ENCODE peak calls at places on chromosomes 13 and 19, in four cellular contexts. K is GM23338, C is colonic mucosa, I is mammary epithelial cell. V is an unnamed sample. For H3K4me1, the result is how much of the 10 kb centered on the place peaks cover.

GRCh38 chr13:19838726-19839342 is 24.6 kb downstream of the ZMYM5 start:
- DNase-seq in K (no peak), C (no peak), I (no peak), V (no peak)

GRCh38 chr13:31093145-31093885 is 68.4 kb downstream of the HSPH1 start:
- DNase-seq in C (no peak), K (no peak), I (peak), V (no peak)

GRCh38 chr13:64278493-64278892 is 2862.8 kb upstream of the PCDH20 start:
- DNase-seq in I (no peak), C (no peak), K (no peak), V (no peak)

GRCh38 chr19:16207490-16208025 is 9.8 kb downstream of the AP1M1 start:
- DNase-seq in I (no peak), K (no peak), C (no peak), V (no peak)

GRCh38 chr13:39100996-39101751 is 62.9 kb downstream of the NHLRC3 start:
- DNase-seq in I (no peak), K (no peak), C (no peak), V (no peak)

GRCh38 chr13:37418490-37418889 is 180.1 kb downstream of the POSTN start:
- DNase-seq in K (no peak), C (no peak), I (no peak), V (no peak)

GRCh38 chr19:21835429-21835809 is 563 bp downstream of the ZNF43 start:
- DNase-seq in K (no peak), C (no peak), I (no peak), V (no peak)

GRCh38 chr13:40420160-40420740 is 246.2 kb downstream of the FOXO1 start:
- DNase-seq in C (no peak), I (no peak), K (peak), V (no peak)

GRCh38 chr19:55070755-55071502 is 4.7 kb upstream of the EPS8L1 start:
- DNase-seq in K (no peak), C (peak), I (peak), V (peak)

GRCh38 chr19:29660835-29661234 is 4.4 kb upstream of the PLEKHF1 start:
- DNase-seq in K (no peak), I (no peak), C (no peak), V (no peak)

GRCh38 chr19:53910170-53910518 is 1.1 kb downstream of the CACNG7 start:
- DNase-seq in K (peak), C (no peak), I (no peak), V (no peak)

GRCh38 chr19:2041686-2042484 is 9.2 kb downstream of the MKNK2 start:
- DNase-seq in I (peak), C (peak), K (peak), V (peak)

GRCh38 chr19:2043269-2043641 is 7.8 kb downstream of the MKNK2 start:
- DNase-seq in K (no peak), C (no peak), I (no peak), V (no peak)

GRCh38 chr19:2041436-2041685 is 9.7 kb downstream of the MKNK2 start:
- DNase-seq in I (no peak), C (no peak), K (no peak), V (peak)

GRCh38 chr19:2043864-2044708 is 7.0 kb downstream of the MKNK2 start:
- DNase-seq in I (no peak), C (no peak), K (no peak), V (peak)

GRCh38 chr19:2042485-2043268 is 8.4 kb downstream of the MKNK2 start:
- DNase-seq in I (no peak), C (peak), K (peak), V (peak)
- TF ChIP-seq CTCF in I (no peak), C (no peak), K (peak), V (no peak)

GRCh38 chr19:33235996-33236350 is 10.3 kb upstream of the SLC7A10 start:
- DNase-seq in C (no peak), K (no peak), I (no peak), V (no peak)
- H3K4me1 ChIP-seq in C (under half), K (under half), I (under half), V (under half)

GRCh38 chr13:45715351-45715750 is 13.2 kb downstream of the CBY2 start:
- DNase-seq in K (no peak), C (no peak), I (no peak), V (no peak)

GRCh38 chr13:45717324-45717723 is 15.2 kb downstream of the CBY2 start:
- DNase-seq in C (no peak), I (no peak), K (no peak), V (no peak)

GRCh38 chr13:45721203-45721731 is 19.1 kb downstream of the CBY2 start:
- DNase-seq in I (no peak), K (no peak), C (no peak), V (no peak)

GRCh38 chr13:45718992-45719391 is 16.9 kb downstream of the CBY2 start:
- DNase-seq in I (no peak), K (peak), C (no peak), V (no peak)

DNA sequence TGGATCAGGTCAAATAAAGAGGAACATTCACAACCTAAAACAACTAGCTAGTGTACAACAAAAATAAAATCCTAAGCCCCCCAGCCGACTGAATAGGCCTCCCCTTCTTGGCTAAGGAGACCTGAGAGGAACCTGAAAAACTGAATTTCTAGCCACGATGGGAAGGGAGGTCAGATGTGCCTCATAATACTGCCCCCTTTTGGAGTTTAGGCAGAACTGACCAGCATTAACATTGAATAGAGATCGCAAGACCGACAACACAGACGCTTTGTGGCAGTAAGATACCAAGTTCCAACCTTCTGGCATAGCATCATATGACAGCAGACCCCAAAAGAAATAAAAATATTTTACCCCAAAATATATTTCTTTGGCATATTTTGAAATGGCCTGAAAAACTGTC is 15.9 kb downstream of the CBY2 start:
- DNase-seq in I (peak), K (peak), C (no peak), V (no peak)
- TF ChIP-seq CTCF in I (peak), K (peak), C (no peak), V (no peak)

DNA sequence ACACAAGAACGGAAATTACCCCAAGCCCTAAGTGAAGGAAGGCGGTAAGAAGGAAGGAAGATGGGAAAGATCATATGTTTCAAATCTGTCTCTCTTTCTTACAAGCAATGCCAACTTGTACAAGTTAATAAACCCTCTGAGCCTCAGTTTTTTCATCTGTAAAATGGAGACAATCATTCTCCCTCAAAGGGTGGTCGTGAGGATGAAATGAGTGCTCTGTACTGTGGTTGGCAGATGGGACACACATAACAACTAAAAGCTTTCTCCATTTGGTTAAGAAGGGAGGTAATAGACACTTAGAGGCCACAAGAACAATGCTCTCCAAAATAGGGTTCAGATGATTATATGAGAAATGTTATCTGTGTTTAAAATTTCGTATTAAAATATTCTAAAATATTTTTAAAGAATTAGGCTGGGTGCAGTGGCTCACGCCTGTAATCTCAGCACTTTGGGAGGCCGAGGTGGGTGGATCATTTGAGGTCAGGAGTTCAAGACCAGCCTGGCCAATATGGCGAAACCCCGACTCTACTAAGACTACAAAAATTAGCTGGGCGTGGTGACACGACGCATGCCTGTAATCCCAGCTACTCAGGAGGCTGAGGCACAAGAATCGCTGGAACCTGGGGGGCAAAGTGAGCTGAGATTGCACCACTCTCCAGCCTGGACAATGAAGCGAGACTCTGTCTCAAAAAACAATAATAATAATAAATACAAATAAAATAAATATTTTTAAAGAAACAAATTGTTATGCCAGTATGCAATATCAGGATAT is 89.7 kb downstream of the STARD13 start:
- DNase-seq in C (no peak), I (no peak), K (no peak), V (no peak)
- H3K4me1 ChIP-seq in C (under half), I (under half), K (under half), V (under half)

GRCh38 chr19:17860331-17860992 is 752 bp downstream of the RPL18A start:
- DNase-seq in K (no peak), I (no peak), C (no peak), V (peak)

GRCh38 chr19:17860993-17861360 is 1.3 kb downstream of the RPL18A start:
- DNase-seq in I (no peak), C (no peak), K (no peak), V (no peak)

GRCh38 chr19:17862711-17863519 is 3.2 kb downstream of the RPL18A start:
- DNase-seq in I (no peak), C (no peak), K (no peak), V (peak)

GRCh38 chr19:17861542-17862402 is 2.1 kb downstream of the RPL18A start:
- DNase-seq in C (no peak), K (no peak), I (no peak), V (no peak)

DNA sequence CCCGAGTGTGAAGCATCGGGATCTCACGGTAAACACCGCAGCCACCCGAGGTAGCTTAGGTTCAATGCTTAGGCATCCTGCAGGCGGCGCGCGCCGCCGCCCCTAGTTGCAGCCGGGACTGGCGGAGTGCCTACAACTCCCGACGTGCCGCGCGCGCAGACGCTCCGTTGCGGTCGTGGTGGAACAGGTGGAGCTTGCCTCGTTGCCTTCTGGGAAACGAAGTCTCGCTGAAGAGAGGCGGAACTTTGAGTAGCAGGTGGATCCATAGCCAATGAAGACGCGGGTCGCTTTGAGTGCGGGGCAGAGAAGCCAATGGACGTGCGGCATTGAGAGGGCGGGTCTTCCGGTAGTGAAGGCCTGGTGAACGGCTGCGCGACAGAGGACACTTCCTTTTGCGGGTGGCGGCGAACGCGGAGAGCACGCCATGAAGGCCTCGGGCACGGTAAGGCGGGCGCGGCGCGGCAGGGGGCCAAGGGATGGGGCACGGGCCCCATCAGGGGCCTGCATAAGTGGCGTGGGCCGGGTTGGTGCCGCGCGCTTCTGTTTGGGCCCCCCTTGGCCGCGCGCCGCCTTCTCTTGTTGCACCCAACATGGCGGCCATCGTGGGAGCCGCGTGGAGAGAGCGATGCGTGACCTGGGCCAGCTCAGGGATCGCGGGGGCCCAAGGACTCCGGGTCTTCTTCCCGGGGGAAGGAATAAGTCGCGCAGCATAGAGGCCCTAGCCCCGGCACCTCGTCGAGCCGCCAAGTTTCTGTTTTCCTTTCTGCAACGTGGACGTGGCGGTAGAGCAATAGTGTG is at the start of gene RPL18A:
- DNase-seq in I (peak), C (peak), K (peak), V (peak)
- TF ChIP-seq CTCF in I (peak), C (peak), K (peak), V (peak)

GRCh38 chr19:39943586-39943985 is 9.2 kb upstream of the FCGBP start:
- DNase-seq in I (no peak), C (no peak), K (no peak), V (peak)
- H3K4me1 ChIP-seq in I (under half), C (under half), K (under half), V (under half)

GRCh38 chr19:7921955-7922840 is 2.1 kb downstream of the SNAPC2 start:
- DNase-seq in K (no peak), I (no peak), C (no peak), V (peak)
- TF ChIP-seq CTCF in K (peak), I (no peak), C (no peak), V (no peak)

DNA sequence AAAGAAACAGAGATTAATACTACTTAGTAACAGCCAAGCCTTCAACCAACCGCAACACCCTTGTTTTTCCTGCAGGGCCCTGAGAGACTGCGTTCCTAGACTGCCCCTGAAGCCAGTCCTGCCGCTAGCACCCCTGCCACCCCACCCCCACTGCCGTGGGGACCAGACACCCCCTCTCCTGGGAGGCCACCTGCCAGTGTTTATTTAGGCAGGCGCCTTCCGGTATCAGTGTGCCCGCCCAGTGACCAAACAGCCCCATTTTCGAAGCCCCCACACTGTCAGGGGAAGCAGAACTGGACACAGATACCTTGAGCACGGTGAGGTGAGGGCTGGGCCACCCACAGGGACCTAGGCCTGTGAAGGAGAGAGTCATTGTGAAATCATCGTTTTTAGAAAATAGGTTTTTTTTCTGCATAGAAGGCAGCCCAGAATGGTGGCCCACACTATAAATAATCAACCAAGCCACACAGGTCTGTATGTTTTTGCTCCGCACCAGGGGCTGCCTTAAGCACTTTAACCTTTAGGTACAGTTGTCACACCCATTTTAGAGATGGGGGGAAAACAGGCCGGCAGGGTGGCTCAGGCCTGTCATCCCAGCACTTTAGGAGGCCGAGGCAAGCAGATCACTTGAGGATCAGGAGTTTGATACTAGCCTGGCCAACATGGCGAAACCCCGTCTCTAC is 3.5 kb upstream of the TLE5 start:
- DNase-seq in C (peak), K (no peak), I (no peak), V (peak)
- H3K4me1 ChIP-seq in C (under half), K (under half), I (under half), V (under half)

GRCh38 chr19:34253711-34254551 is 423 bp upstream of the GARRE1 start:
- DNase-seq in I (no peak), K (peak), C (peak), V (peak)
- TF ChIP-seq CTCF in I (no peak), K (peak), C (no peak), V (no peak)

GRCh38 chr13:45331123-45331619 is 9.8 kb downstream of the TPT1 start:
- DNase-seq in I (peak), C (no peak), K (no peak), V (no peak)
- H3K4me1 ChIP-seq in I (half or more), C (under half), K (under half), V (under half)

V was measured in mucosa of descending colon.